ENCODE peak calls at places on chromosome 1, in four cellular contexts. R, Z, M and I are unnamed samples.

GRCh38 chr1:189022015-189022414 is 1455.6 kb downstream of the BRINP3 start:
- DNase-seq in R (no peak), Z (no peak), M (no peak), I (no peak)

GRCh38 chr1:180239145-180240096 is 9.4 kb downstream of the LHX4 start:
- DNase-seq in R (no peak), Z (no peak), M (no peak), I (no peak)

GRCh38 chr1:81391100-81391828 is 409.5 kb upstream of the ADGRL2 start:
- DNase-seq in R (no peak), Z (no peak), M (no peak), I (no peak)

GRCh38 chr1:81681570-81681969 is 119.2 kb upstream of the ADGRL2 start:
- DNase-seq in R (no peak), Z (no peak), M (no peak), I (peak)

GRCh38 chr1:91018006-91018405 is 3.8 kb downstream of the ZNF644 start:
- DNase-seq in R (no peak), Z (no peak), M (no peak), I (no peak)

GRCh38 chr1:44103270-44104131 is 15.1 kb upstream of the KLF17 start:
- DNase-seq in R (peak), Z (no peak), M (no peak), I (no peak)

GRCh38 chr1:199551967-199552565 is 475.4 kb upstream of the NR5A2 start:
- DNase-seq in R (peak), Z (peak), M (peak), I (peak)

GRCh38 chr1:227131193-227131592 is 187.1 kb downstream of the CDC42BPA start:
- DNase-seq in R (no peak), Z (no peak), M (no peak), I (peak)

GRCh38 chr1:55534565-55535091 is 319.5 kb upstream of the USP24 start:
- DNase-seq in R (peak), Z (no peak), M (no peak), I (no peak)

GRCh38 chr1:206513312-206514111 is 6.2 kb downstream of the RASSF5 start:
- DNase-seq in R (no peak), Z (peak), M (no peak), I (peak)

GRCh38 chr1:20355828-20356735 is 65.4 kb downstream of the VWA5B1 start:
- DNase-seq in R (no peak), Z (no peak), M (no peak), I (no peak)

GRCh38 chr1:37162059-37162458 is 127.7 kb upstream of the GRIK3 start:
- DNase-seq in R (no peak), Z (no peak), M (no peak), I (no peak)

GRCh38 chr1:205396972-205397616 is 24.8 kb downstream of the LEMD1 start:
- DNase-seq in R (peak), Z (peak), M (peak), I (peak)

GRCh38 chr1:11273595-11274234 is 717 bp downstream of the UBIAD1 start:
- DNase-seq in R (no peak), Z (peak), M (no peak), I (peak)

GRCh38 chr1:33025180-33025569 is 11.5 kb downstream of the AK2 start:
- DNase-seq in R (no peak), Z (no peak), M (no peak), I (no peak)

GRCh38 chr1:225617479-225617878 is 35.4 kb downstream of the ENAH start:
- DNase-seq in R (no peak), Z (no peak), M (no peak), I (no peak)

GRCh38 chr1:80593197-80593596 is 1207.5 kb upstream of the ADGRL2 start:
- DNase-seq in R (no peak), Z (no peak), M (no peak), I (no peak)

GRCh38 chr1:205536759-205537361 is 32.4 kb downstream of the CDK18 start:
- DNase-seq in R (no peak), Z (no peak), M (peak), I (peak)

GRCh38 chr1:151716771-151717631 is at the start of gene CELF3:
- DNase-seq in R (peak), Z (no peak), M (peak), I (no peak)

GRCh38 chr1:205812271-205812877 is 624 bp downstream of the SLC41A1 start:
- DNase-seq in R (no peak), Z (no peak), M (peak), I (peak)

GRCh38 chr1:24964811-24965570 is 34.9 kb upstream of the RUNX3 start:
- DNase-seq in R (no peak), Z (peak), M (no peak), I (no peak)

GRCh38 chr1:175272361-175272760 is 79.8 kb upstream of the KIAA0040 start:
- DNase-seq in R (no peak), Z (no peak), M (no peak), I (no peak)

GRCh38 chr1:17309701-17310640 is 2.0 kb downstream of the PADI4 start:
- DNase-seq in R (no peak), Z (no peak), M (no peak), I (no peak)

GRCh38 chr1:28272215-28272852 is 13.0 kb downstream of the SESN2 start:
- DNase-seq in R (no peak), Z (no peak), M (no peak), I (no peak)

GRCh38 chr1:201889092-201889968 is 632 bp downstream of the SHISA4 start:
- DNase-seq in R (no peak), Z (no peak), M (no peak), I (no peak)

GRCh38 chr1:231420959-231421615 is 1.0 kb downstream of the EGLN1 start:
- DNase-seq in R (peak), Z (peak), M (peak), I (peak)

GRCh38 chr1:88080875-88081274 is 603.2 kb upstream of the PKN2 start:
- DNase-seq in R (no peak), Z (no peak), M (no peak), I (no peak)

GRCh38 chr1:230825061-230825803 is 43.1 kb downstream of the C1orf198 start:
- DNase-seq in R (no peak), Z (peak), M (no peak), I (peak)

GRCh38 chr1:208101661-208102431 is 142.3 kb downstream of the PLXNA2 start:
- DNase-seq in R (no peak), Z (no peak), M (no peak), I (peak)

GRCh38 chr1:13960376-13960987 is 260.5 kb downstream of the PRDM2 start:
- DNase-seq in R (peak), Z (peak), M (peak), I (peak)

GRCh38 chr1:155272466-155273133 is 704 bp downstream of the CLK2 start:
- DNase-seq in R (no peak), Z (peak), M (no peak), I (peak)

GRCh38 chr1:151416231-151416630 is 16.9 kb downstream of the PSMB4 start:
- DNase-seq in R (no peak), Z (no peak), M (no peak), I (peak)

GRCh38 chr1:170194451-170194850 is 48.7 kb downstream of the NTMT2 start:
- DNase-seq in R (no peak), Z (no peak), M (no peak), I (no peak)

GRCh38 chr1:150066838-150067183 is 765 bp upstream of the VPS45 start:
- DNase-seq in R (peak), Z (no peak), M (peak), I (no peak)

GRCh38 chr1:208224192-208224713 is 19.9 kb downstream of the PLXNA2 start:
- DNase-seq in R (no peak), Z (no peak), M (no peak), I (no peak)